ENCODE peak calls at places on chromosome 22, in five cellular contexts. F, P, Y, H and V are unnamed samples. For H3K4me1, the result is how much of the 10 kb centered on the place peaks cover.

GRCh38 chr22:48528221-48528915 is 1299.3 kb downstream of the BRD1 start:
- DNase-seq in H (no peak), F (no peak), P (no peak), Y (no peak), V (no peak)

GRCh38 chr22:45094826-45095225 is 68.9 kb upstream of the NUP50 start:
- DNase-seq in P (no peak), Y (no peak), F (no peak), H (no peak), V (no peak)

GRCh38 chr22:19503869-19504268 is 20.3 kb downstream of the CLDN5 start:
- DNase-seq in H (no peak), P (no peak), Y (no peak), F (no peak), V (no peak)

GRCh38 chr22:28716686-28717085 is 24.9 kb downstream of the CHEK2 start:
- DNase-seq in F (no peak), Y (no peak), P (no peak), H (no peak), V (no peak)

GRCh38 chr22:26797910-26798309 is 140.5 kb downstream of the MIAT start:
- DNase-seq in F (no peak), Y (no peak), P (no peak), H (no peak), V (no peak)

GRCh38 chr22:41478891-41479521 is 10.1 kb downstream of the ACO2 start:
- DNase-seq in H (no peak), P (no peak), F (no peak), Y (no peak), V (no peak)

GRCh38 chr22:28882545-28882877 is 861 bp upstream of the ZNRF3 start:
- DNase-seq in Y (no peak), F (no peak), H (no peak), P (no peak), V (no peak)

GRCh38 chr22:17121235-17122195 is at the start of gene TMEM121B:
- DNase-seq in P (peak), F (peak), Y (peak), H (peak), V (no peak)

GRCh38 chr22:17342361-17342760 is 26.9 kb upstream of the CECR2 start:
- DNase-seq in Y (no peak), F (no peak), H (no peak), P (no peak), V (no peak)

GRCh38 chr22:21573750-21574494 is 6.4 kb downstream of the UBE2L3 start:
- DNase-seq in Y (no peak), P (no peak), F (no peak), H (no peak), V (no peak)

GRCh38 chr22:33650244-33650643 is 270.0 kb downstream of the LARGE1 start:
- DNase-seq in H (no peak), Y (no peak), P (no peak), F (no peak), V (no peak)

GRCh38 chr22:22348127-22348814 is 103.7 kb downstream of the VPREB1 start:
- DNase-seq in Y (no peak), H (no peak), P (no peak), F (peak), V (no peak)

GRCh38 chr22:19705181-19705934 is 8.9 kb upstream of the SEPTIN5 start:
- DNase-seq in Y (no peak), F (no peak), P (peak), H (no peak), V (no peak)

GRCh38 chr22:46107753-46108563 is 42.4 kb upstream of the PPARA start:
- DNase-seq in Y (no peak), P (no peak), F (no peak), H (no peak), V (no peak)

GRCh38 chr22:19840955-19841640 is 13.6 kb downstream of the GNB1L start:
- DNase-seq in F (no peak), Y (no peak), P (no peak), H (no peak), V (no peak)

GRCh38 chr22:46050916-46051614 is 74.1 kb upstream of the WNT7B start:
- DNase-seq in F (no peak), Y (peak), P (peak), H (no peak), V (no peak)

GRCh38 chr22:19106886-19107729 is 15.1 kb downstream of the DGCR2 start:
- DNase-seq in P (no peak), H (no peak), Y (no peak), F (no peak), V (no peak)

GRCh38 chr22:41598081-41598480 is 8.4 kb upstream of the PMM1 start:
- DNase-seq in F (no peak), Y (no peak), P (peak), H (peak), V (no peak)

GRCh38 chr22:29202231-29203192 is 3.2 kb upstream of the EMID1 start:
- DNase-seq in Y (peak), H (peak), F (no peak), P (peak), V (peak)

GRCh38 chr22:45709004-45709739 is 37.5 kb downstream of the ATXN10 start:
- DNase-seq in Y (no peak), P (no peak), H (peak), F (no peak), V (no peak)

GRCh38 chr22:41725510-41726110 is 26.3 kb downstream of the MEI1 start:
- DNase-seq in P (no peak), Y (no peak), F (no peak), H (no peak), V (no peak)

GRCh38 chr22:44051961-44052360 is 27.9 kb downstream of the PARVB start:
- DNase-seq in Y (no peak), F (no peak), H (no peak), P (no peak), V (no peak)
- H3K4me1 ChIP-seq in Y (half or more), F (under half), H (under half), P (under half), V (under half)

DNA sequence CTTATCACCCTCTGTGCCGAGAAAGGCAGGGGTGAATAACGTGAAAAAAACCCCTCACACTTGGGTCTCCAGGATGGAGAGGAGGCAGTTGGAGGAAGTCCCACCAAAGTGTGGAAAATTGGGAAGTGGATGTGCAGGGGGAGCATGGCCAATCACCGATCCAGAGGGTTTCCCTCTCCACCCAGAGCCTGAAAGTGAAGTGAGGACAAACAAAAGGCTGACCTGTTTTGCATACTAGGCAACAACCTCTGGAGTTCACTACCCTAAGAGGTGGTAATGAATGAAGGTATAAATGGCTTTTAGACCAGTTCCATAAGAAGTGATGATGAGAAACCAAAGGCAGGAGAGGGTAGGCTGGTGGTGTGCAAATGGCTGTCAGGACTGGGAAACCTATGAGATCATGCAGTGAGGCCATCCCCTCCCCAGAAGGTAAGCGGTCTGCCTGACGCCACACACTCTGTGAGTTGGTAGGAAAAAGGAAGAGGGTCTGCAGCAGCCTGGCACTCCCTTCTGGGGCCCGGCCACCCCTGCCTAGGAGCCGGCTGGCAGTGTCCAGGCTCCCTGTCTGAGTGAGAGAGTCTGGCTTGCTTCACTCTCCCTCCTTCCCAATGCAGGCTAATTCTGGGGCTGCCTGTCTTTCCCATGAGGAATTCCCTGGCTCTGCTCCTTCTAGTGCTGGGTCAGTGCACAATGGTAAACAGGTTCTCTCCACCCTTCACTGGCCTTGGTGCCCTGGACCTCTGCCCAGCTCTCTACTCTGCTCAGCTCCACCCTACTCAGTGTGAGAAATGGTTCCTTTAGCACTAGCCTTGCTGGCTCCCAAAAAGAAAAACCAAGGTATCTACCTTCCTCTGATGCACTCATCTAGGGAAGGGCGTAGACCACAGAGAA is 15.6 kb downstream of the TBC1D10A start:
- DNase-seq in P (no peak), Y (peak), F (no peak), H (no peak), V (no peak)
- H3K4me1 ChIP-seq in P (half or more), Y (half or more), F (under half), H (under half), V (half or more)

DNA sequence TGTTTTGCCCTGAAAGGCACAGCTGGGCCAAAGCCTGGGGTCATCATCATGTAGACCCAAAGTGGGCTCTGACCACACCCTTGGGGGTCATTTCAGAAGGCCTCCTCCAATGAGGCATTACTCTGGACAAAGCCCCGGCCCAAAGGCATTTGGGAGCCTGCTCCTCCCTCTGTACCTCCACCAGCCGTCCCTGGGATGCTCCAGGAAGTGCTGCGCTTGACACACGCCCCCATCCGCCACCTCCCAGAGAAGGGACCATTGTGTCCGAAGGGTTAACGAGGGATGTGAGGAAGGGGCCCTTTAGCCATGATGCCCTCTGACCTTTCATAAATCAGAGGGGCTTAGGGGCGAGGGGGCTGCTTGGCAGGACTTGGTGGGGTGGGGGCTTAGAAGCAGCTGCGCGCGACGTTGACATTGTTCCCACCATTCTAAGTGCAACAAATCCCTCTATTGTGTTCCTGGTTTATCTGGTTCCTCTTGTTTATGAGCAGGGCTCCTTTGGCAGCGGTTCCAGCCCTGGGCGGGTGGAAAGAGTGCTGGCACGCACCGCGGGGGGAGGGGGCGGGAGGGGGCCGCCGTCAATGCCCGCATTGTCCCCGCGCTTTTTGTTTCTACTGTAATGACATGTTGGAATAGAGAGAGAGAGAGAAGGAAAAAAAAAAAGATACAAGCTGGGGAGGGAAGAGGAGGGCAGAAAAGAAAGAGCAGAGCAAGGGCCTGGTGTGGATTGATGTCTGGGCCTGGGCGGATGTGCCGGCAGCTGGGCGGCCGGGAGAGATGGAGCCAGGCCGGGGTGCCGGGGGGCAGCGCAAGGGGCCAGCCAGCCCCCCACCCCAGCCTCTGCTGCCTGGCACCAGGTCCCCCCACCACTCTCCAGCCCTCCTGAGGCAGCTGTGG is 32.1 kb upstream of the SOX10 start:
- DNase-seq in Y (peak), F (peak), P (no peak), H (peak), V (no peak)
- H3K4me1 ChIP-seq in Y (under half), F (under half), P (under half), H (under half), V (under half)

GRCh38 chr22:39453765-39454378 is 2.9 kb upstream of the MGAT3 start:
- DNase-seq in H (no peak), F (no peak), Y (no peak), P (no peak), V (no peak)
- H3K4me1 ChIP-seq in H (under half), F (under half), Y (under half), P (half or more), V (under half)

GRCh38 chr22:43303166-43303565 is 40.0 kb downstream of the SCUBE1 start:
- DNase-seq in P (no peak), H (no peak), Y (no peak), F (no peak), V (no peak)

GRCh38 chr22:43304831-43305230 is 38.3 kb downstream of the SCUBE1 start:
- DNase-seq in P (no peak), H (no peak), F (no peak), Y (no peak), V (no peak)

GRCh38 chr22:43308451-43309235 is 34.5 kb downstream of the SCUBE1 start:
- DNase-seq in P (no peak), F (no peak), Y (no peak), H (no peak), V (no peak)

GRCh38 chr22:43303751-43304150 is 39.4 kb downstream of the SCUBE1 start:
- DNase-seq in F (no peak), Y (no peak), P (no peak), H (no peak), V (no peak)

GRCh38 chr22:43305806-43306205 is 37.4 kb downstream of the SCUBE1 start:
- DNase-seq in H (no peak), P (no peak), F (no peak), Y (peak), V (no peak)
- H3K4me1 ChIP-seq in H (under half), P (under half), F (under half), Y (under half), V (under half)

DNA sequence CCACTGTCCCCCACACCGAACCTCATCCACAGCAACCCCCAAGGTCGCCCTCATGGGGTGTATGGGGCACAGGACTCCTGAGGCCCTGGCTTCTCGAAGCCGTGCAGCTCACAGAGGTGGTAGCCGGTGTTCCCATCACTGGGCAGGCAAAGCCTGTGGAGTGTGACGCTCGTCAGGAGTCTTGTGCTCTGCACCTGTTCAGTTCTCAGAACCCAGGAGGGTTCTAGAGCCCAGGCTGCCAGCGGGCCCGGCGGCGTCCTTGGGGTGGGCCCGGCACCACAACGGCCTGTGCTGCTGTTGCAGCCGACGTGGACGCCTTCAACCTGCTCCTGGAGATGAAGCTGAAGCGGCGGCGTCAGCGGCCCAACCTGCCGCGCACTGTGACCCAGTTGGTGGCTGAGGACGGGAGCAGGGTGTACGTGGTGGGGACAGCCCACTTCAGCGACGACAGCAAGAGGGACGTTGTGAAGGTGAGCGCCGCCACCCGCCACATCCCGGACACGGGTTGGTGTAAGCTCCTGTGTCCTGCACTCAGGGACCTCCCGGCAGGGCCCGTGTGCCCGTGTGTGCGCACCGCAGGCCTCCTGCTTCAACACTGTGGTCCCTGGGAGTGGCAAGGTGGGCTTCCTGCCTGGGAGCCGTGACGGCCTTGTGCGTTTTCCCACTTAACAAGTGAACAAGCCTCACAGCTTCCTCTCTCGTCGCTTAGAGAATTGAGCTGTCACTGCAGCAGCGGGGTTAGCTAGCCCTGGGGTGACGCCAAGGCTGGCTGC is 6.6 kb upstream of the SELENOO start:
- DNase-seq in F (no peak), H (no peak), Y (no peak), P (no peak), V (no peak)
- H3K4me1 ChIP-seq in F (under half), H (under half), Y (under half), P (half or more), V (under half)

DNA sequence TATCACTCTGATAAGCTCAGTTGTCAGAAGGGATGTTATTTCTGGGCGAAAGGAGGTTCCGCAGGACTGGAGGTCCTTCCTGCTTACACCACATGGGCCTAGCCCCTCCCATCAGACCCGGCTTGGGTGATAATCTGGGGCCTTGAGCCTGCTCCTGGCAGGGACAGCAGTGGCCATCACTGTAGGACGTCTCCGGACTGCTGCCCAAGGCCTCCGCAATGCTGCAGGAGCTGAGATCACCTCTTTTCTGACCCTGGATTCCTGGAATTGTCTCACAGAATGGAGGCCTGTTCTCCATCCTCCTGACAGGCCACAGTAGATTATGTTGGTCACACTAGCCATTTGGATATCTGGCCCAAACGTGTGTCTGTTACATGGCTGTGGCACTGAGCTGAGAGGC is 9.2 kb upstream of the BIK start:
- DNase-seq in H (peak), P (no peak), F (no peak), Y (peak), V (no peak)
- H3K4me1 ChIP-seq in H (under half), P (under half), F (under half), Y (under half), V (under half)